ENCODE peak calls at places on chromosomes 6 and 20, in six cellular contexts. C is hepatocyte; D is pancreas; E is kidney tubule cell; Z is activated T-cell treated with anti-CD3 and anti-CD28 coated beads for 1 hour; Y is naive thymus-derived CD8-positive, alpha-beta T cell. F is an unnamed sample.

GRCh38 chr6:139823099-139823807 is 448.8 kb upstream of the CITED2 start:
- DNase-seq in C (no peak), D (no peak), E (no peak), Z (no peak), Y (no peak), F (no peak)

GRCh38 chr6:1890071-1890470 is 280.4 kb downstream of the FOXC1 start:
- DNase-seq in C (no peak), D (no peak), E (peak; percentile 14), Z (no peak), Y (no peak), F (no peak)

GRCh38 chr6:150142657-150143501 is at the start of gene PPP1R14C:
- DNase-seq in C (peak; percentile 50), D (peak; percentile 71), E (peak; percentile 86), Z (no peak), Y (no peak), F (no peak)

GRCh38 chr6:170229396-170229795 is 61.5 kb downstream of the DLL1 start:
- DNase-seq in C (no peak), D (peak; percentile 41), E (no peak), Z (no peak), Y (no peak), F (no peak)

GRCh38 chr20:58102744-58103516 is 125.5 kb downstream of the ANKRD60 start:
- DNase-seq in C (no peak), D (no peak), E (peak; percentile 33), Z (no peak), Y (no peak), F (no peak)

GRCh38 chr6:38755874-38756273 is 40.8 kb downstream of the DNAH8 start:
- DNase-seq in C (no peak), D (no peak), E (peak; percentile 89), Z (no peak), Y (no peak), F (no peak)

GRCh38 chr20:57342829-57343228 is 8.2 kb upstream of the RAE1 start:
- DNase-seq in C (no peak), D (no peak), E (no peak), Z (no peak), Y (no peak), F (no peak)

GRCh38 chr6:54083301-54083700 is 27.9 kb upstream of the MLIP start:
- DNase-seq in C (no peak), D (no peak), E (no peak), Z (no peak), Y (no peak), F (no peak)

GRCh38 chr6:72631480-72631879 is 9.6 kb downstream of the KCNQ5 start:
- DNase-seq in C (no peak), D (no peak), E (no peak), Z (no peak), Y (no peak), F (no peak)

GRCh38 chr6:20835315-20836010 is 301.2 kb downstream of the CDKAL1 start:
- DNase-seq in C (no peak), D (no peak), E (no peak), Z (no peak), Y (no peak), F (no peak)

GRCh38 chr6:109769213-109769612 is 78.1 kb downstream of the FIG4 start:
- DNase-seq in C (no peak), D (no peak), E (no peak), Z (no peak), Y (no peak), F (no peak)

GRCh38 chr6:170441316-170441715 is 111.8 kb downstream of the PSMB1 start:
- DNase-seq in C (no peak), D (no peak), E (no peak), Z (no peak), Y (no peak), F (no peak)

GRCh38 chr6:44072959-44073611 is 54.2 kb downstream of the MRPL14 start:
- DNase-seq in C (peak; percentile 96), D (peak; percentile 99), E (peak; percentile 92), Z (peak; percentile 62), Y (peak; percentile 65), F (peak; percentile 82)

GRCh38 chr6:35449287-35449881 is 2.8 kb upstream of the FANCE start:
- DNase-seq in C (peak; percentile 89), D (no peak), E (peak; percentile 76), Z (peak; percentile 15), Y (peak; percentile 26), F (peak; percentile 80)

GRCh38 chr6:92361990-92362770 is 1057.2 kb downstream of the EPHA7 start:
- DNase-seq in C (no peak), D (no peak), E (no peak), Z (no peak), Y (no peak), F (no peak)

GRCh38 chr6:15622045-15622750 is 40.6 kb downstream of the DTNBP1 start:
- DNase-seq in C (no peak), D (no peak), E (no peak), Z (no peak), Y (no peak), F (no peak)

GRCh38 chr6:156780117-156780641 is 3.0 kb downstream of the ARID1B start:
- DNase-seq in C (peak; percentile 80), D (no peak), E (peak; percentile 91), Z (peak; percentile 26), Y (peak; percentile 43), F (peak; percentile 91)

GRCh38 chr20:59013959-59014608 is 5.1 kb upstream of the TUBB1 start:
- DNase-seq in C (no peak), D (no peak), E (peak; percentile 19), Z (no peak), Y (no peak), F (no peak)

GRCh38 chr6:51953246-51953645 is 134.2 kb downstream of the PKHD1 start:
- DNase-seq in C (no peak), D (no peak), E (peak; percentile 17), Z (no peak), Y (no peak), F (no peak)

GRCh38 chr6:128095362-128095761 is 194.5 kb upstream of the THEMIS start:
- DNase-seq in C (no peak), D (no peak), E (no peak), Z (no peak), Y (no peak), F (no peak)

GRCh38 chr6:63759605-63760004 is 124.0 kb downstream of the PHF3 start:
- DNase-seq in C (no peak), D (no peak), E (no peak), Z (no peak), Y (no peak), F (no peak)

GRCh38 chr6:89729818-89730217 is 89.8 kb downstream of the MDN1 start:
- DNase-seq in C (no peak), D (no peak), E (peak; percentile 48), Z (no peak), Y (no peak), F (no peak)

GRCh38 chr6:35534396-35535170 is 21.9 kb upstream of the TULP1 start:
- DNase-seq in C (peak; percentile 53), D (no peak), E (no peak), Z (no peak), Y (no peak), F (no peak)

GRCh38 chr6:113719056-113719455 is 138.1 kb upstream of the MARCKS start:
- DNase-seq in C (peak; percentile 62), D (no peak), E (peak; percentile 64), Z (no peak), Y (no peak), F (no peak)

F was measured in HepG2.